ENCODE peak calls at places on chromosomes 11 and 22, in four cellular contexts. L is OCI-LY7, S is MM.1S, W is SK-N-SH. C is an unnamed sample.

GRCh38 chr11:2709429-2709828 is 9.6 kb upstream of the KCNQ1OT1 start:
- DNase-seq in L (no peak), S (no peak), W (no peak), C (peak; percentile 26)

GRCh38 chr11:85540181-85540580 is 87.0 kb downstream of the DLG2 start:
- DNase-seq in L (no peak), S (no peak), W (no peak), C (no peak)

GRCh38 chr11:47394050-47394321 is 14.4 kb upstream of the SLC39A13 start:
- DNase-seq in L (no peak), S (no peak), W (no peak), C (no peak)

GRCh38 chr11:102287963-102288744 is 29.1 kb upstream of the BIRC3 start:
- DNase-seq in L (peak; percentile 86), S (peak; percentile 71), W (peak; percentile 80), C (peak; percentile 88)

GRCh38 chr11:95521862-95522261 is 267.7 kb downstream of the FAM76B start:
- DNase-seq in L (no peak), S (no peak), W (no peak), C (no peak)

GRCh38 chr11:106152013-106152412 is 74.6 kb downstream of the AASDHPPT start:
- DNase-seq in L (no peak), S (no peak), W (no peak), C (peak; percentile 62)

GRCh38 chr11:910589-911030 is at the start of gene CHID1:
- DNase-seq in L (peak; percentile 89), S (peak; percentile 89), W (peak; percentile 100), C (peak; percentile 90)

GRCh38 chr22:24417200-24417599 is 10.2 kb upstream of the ADORA2A start:
- DNase-seq in L (no peak), S (no peak), W (peak; percentile 37), C (no peak)

GRCh38 chr22:30169002-30169401 is 77.6 kb downstream of the LIF start:
- DNase-seq in L (no peak), S (no peak), W (no peak), C (no peak)

GRCh38 chr11:69220581-69221051 is 64.9 kb downstream of the SMIM38 start:
- DNase-seq in L (no peak), S (no peak), W (no peak), C (peak; percentile 67)

GRCh38 chr11:2825886-2826678 is 59.5 kb downstream of the CDKN1C start:
- DNase-seq in L (no peak), S (no peak), W (peak; percentile 38), C (peak; percentile 95)

GRCh38 chr22:26461188-26461810 is 22.3 kb downstream of the HPS4 start:
- DNase-seq in L (peak; percentile 41), S (no peak), W (peak; percentile 84), C (peak; percentile 65)

GRCh38 chr11:83691387-83692088 is 405.4 kb upstream of the CCDC90B start:
- DNase-seq in L (no peak), S (no peak), W (no peak), C (peak; percentile 25)

GRCh38 chr11:76677010-76677771 is 6.6 kb upstream of the LRRC32 start:
- DNase-seq in L (peak; percentile 33), S (no peak), W (no peak), C (no peak)

GRCh38 chr11:73191151-73191550 is 26.9 kb upstream of the P2RY2 start:
- DNase-seq in L (no peak), S (no peak), W (no peak), C (no peak)

GRCh38 chr11:65430406-65431217 is 8.0 kb downstream of the NEAT1 start:
- DNase-seq in L (peak; percentile 66), S (peak; percentile 42), W (no peak), C (peak; percentile 62)

GRCh38 chr22:49099089-49099488 is 728.6 kb downstream of the BRD1 start:
- DNase-seq in L (no peak), S (no peak), W (no peak), C (no peak)

GRCh38 chr11:76592961-76593360 is 77.6 kb downstream of the LRRC32 start:
- DNase-seq in L (no peak), S (no peak), W (no peak), C (no peak)

GRCh38 chr22:32206774-32207758 is 2.2 kb upstream of the RFPL2 start:
- DNase-seq in L (peak; percentile 42), S (peak; percentile 59), W (peak; percentile 32), C (peak; percentile 33)

GRCh38 chr11:66317766-66318575 is 1.1 kb upstream of the CD248 start:
- DNase-seq in L (peak; percentile 80), S (no peak), W (peak; percentile 69), C (peak; percentile 92)

GRCh38 chr11:65615950-65616574 is 486 bp downstream of the PCNX3 start:
- DNase-seq in L (peak; percentile 65), S (peak; percentile 23), W (peak; percentile 89), C (peak; percentile 52)

GRCh38 chr11:76656571-76657081 is 13.9 kb downstream of the LRRC32 start:
- DNase-seq in L (no peak), S (no peak), W (peak; percentile 25), C (no peak)

GRCh38 chr11:75350743-75351540 is 519 bp downstream of the ARRB1 start:
- DNase-seq in L (no peak), S (no peak), W (peak; percentile 67), C (peak; percentile 64)

GRCh38 chr22:32482708-32483107 is 8.1 kb downstream of the FBXO7 start:
- DNase-seq in L (no peak), S (no peak), W (no peak), C (peak; percentile 25)

GRCh38 chr22:47918276-47918928 is 1156.0 kb downstream of the TBC1D22A start:
- DNase-seq in L (peak; percentile 94), S (peak; percentile 82), W (no peak), C (no peak)

GRCh38 chr11:112790286-112790685 is 170.9 kb upstream of the NCAM1 start:
- DNase-seq in L (no peak), S (no peak), W (no peak), C (no peak)

GRCh38 chr11:123378096-123378495 is 52.0 kb upstream of the GRAMD1B start:
- DNase-seq in L (no peak), S (no peak), W (no peak), C (no peak)

GRCh38 chr11:123384116-123384515 is 46.0 kb upstream of the GRAMD1B start:
- DNase-seq in L (no peak), S (no peak), W (no peak), C (no peak)

GRCh38 chr11:123381149-123381548 is 48.9 kb upstream of the GRAMD1B start:
- DNase-seq in L (no peak), S (no peak), W (no peak), C (no peak)

GRCh38 chr11:123382555-123383074 is 47.5 kb upstream of the GRAMD1B start:
- DNase-seq in L (no peak), S (no peak), W (no peak), C (no peak)

DNA sequence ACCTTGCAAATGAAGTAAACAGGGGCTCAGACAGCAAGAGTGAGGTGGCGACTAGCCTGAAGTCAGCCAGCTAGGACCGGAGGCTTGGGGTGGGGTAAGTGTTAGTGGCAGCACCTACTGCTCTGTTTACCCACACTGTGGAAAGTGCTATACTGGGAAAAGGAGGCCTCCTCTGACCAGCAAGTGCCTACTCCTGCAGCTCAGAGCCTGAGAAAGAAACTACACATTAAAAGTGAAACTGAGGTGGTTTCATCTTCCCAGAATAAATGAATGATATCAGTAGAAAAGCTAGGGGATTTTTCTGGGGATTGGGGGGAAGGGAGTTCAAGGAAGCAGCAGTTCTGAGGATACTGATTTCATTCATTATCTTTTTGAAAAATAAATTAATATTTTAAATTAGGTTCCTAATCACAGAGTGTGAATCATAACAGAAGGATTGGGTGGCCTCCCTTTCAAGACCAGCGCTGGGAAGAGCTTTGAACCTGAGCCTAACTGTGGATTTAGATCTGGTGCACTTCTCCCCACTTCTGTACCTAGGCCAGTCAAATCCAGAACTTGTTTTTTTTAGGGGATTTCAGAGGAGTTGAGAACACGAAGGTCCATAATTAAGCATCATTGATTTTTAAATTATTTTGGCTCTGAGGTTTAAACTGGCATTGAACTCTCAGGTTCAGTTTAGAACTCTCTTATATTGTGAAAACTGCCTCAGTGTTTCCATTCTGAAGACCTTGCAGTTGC is 48.1 kb upstream of the GRAMD1B start:
- DNase-seq in L (no peak), S (peak; percentile 61), W (no peak), C (no peak)
- H3K9me2 ChIP-seq in L (no peaks in the 10 kb centered on the region), S (no peaks in the 10 kb centered on the region), W (no peaks in the 10 kb centered on the region), C (no peaks in the 10 kb centered on the region)

DNA sequence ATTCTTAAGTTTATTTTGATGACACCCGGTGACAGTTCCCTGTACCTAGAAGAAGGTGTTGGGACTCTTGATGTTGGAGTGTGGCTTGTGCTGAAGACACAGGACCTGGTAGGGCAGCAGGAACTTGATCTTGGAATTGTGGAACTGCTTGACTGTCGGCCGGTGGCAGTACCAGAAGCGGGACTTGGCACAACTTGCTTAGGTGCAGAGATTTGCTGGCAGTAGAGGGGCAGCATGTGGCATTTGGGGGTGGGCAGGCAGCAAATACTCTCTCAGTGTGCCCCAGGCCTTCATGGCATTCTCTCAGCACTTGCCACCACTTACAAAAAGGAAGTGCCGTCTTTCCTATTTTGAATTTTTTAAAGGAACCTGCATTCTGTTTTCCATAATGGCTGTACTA is 3.6 kb downstream of the PEX26 start:
- DNase-seq in L (no peak), S (no peak), W (no peak), C (no peak)
- H3K27ac ChIP-seq in L (no peak overlapping the region), S (no peak overlapping the region), W (no peak overlapping the region), C (no peak overlapping the region)

DNA sequence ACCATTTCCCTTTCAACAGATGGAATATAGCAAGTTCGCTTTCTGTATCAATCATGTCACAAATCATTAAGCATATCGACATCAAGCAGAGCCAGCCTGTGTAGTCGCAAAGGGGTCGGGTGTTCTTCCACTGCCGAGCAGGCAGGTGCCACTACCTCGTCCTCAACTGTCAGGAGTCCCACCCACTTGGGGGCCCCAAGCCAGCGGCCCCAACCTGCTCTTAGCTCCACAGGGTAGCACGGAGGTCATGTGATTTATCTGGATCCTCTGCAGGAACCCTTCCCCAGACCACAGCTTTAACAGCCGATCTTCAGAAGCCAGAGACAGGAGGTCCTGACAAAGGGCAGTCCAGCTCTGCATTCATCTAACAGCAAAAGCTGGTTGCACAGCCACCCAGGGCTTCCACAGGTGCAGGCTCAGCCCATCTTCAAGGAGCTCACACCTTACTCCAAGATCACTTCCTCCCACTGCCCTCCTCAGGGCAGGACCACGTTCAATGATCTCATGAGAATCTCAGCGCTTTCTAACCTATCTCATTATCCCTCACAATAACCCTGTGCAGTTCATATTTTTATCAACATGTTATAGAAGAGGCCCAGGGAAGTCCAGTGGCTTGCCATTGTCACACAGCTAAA is 110.2 kb downstream of the TRIM29 start:
- DNase-seq in L (no peak), S (no peak), W (no peak), C (no peak)
- H3K4me3 ChIP-seq in L (no peak overlapping the region), S (no peak overlapping the region), W (no peak overlapping the region), C (no peak overlapping the region)

GRCh38 chr11:132895340-132895739 is 637.0 kb downstream of the OPCML start:
- DNase-seq in L (no peak), S (no peak), W (no peak), C (peak; percentile 18)

GRCh38 chr11:132898676-132899075 is 633.6 kb downstream of the OPCML start:
- DNase-seq in L (no peak), S (no peak), W (no peak), C (no peak)

GRCh38 chr11:132894598-132894997 is 637.7 kb downstream of the OPCML start:
- DNase-seq in L (no peak), S (no peak), W (no peak), C (no peak)

GRCh38 chr11:132901638-132902610 is 630.4 kb downstream of the OPCML start:
- DNase-seq in L (no peak), S (no peak), W (no peak), C (peak; percentile 26)

DNA sequence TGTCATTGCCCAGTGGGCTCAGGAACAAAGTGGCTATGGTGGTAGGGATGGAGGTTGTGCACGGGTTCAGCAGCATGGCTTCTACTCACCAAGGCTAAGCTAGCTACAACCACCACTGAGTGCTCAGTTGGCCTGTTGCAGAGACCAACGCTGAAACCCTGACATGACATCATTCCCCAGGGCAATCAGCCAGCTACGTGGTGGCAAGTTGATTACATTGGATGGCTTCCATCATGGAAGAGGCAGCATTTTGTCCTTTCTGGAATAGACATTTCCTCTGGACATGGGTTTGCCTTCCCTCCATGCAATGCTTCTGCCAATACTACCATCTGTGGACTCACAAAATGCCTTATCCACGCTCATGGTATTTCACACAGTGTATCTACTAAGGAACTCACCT is 634.3 kb downstream of the OPCML start:
- DNase-seq in L (no peak), S (no peak), W (no peak), C (no peak)
- H3K9me2 ChIP-seq in L (no peaks in the 10 kb centered on the region), S (no peaks in the 10 kb centered on the region), W (no peaks in the 10 kb centered on the region), C (no peaks in the 10 kb centered on the region)